ENCODE peak calls at places on chromosomes 13 and 19, in six cellular contexts. C is BJ, R is tibial nerve, B is fibroblast of lung, T is prostate gland, G is kidney epithelial cell. X is an unnamed sample. For H3K27me3, the result is how much of the 10 kb centered on the place peaks cover.

GRCh38 chr19:18647371-18647767 is 10.5 kb downstream of the KLHL26 start:
- DNase-seq in C (no peak), R (no peak), B (no peak), T (no peak), G (no peak), X (no peak)

GRCh38 chr13:110274687-110275086 is 32.3 kb downstream of the COL4A1 start:
- DNase-seq in C (no peak), R (no peak), B (no peak), T (no peak), G (no peak), X (no peak)

GRCh38 chr13:27054760-27055159 is 116.9 kb downstream of the USP12 start:
- DNase-seq in C (no peak), R (no peak), B (no peak), T (no peak), G (no peak), X (no peak)

GRCh38 chr19:38877781-38878574 is at the start of gene RINL:
- DNase-seq in C (no peak), R (no peak), B (no peak), T (no peak), G (no peak), X (no peak)

GRCh38 chr19:6393982-6394412 is 1.0 kb upstream of the GTF2F1 start:
- DNase-seq in C (no peak), R (no peak), B (no peak), T (no peak), G (no peak), X (no peak)

GRCh38 chr19:11921852-11922495 is 2.9 kb upstream of the ZNF700 start:
- DNase-seq in C (no peak), R (no peak), B (no peak), T (no peak), G (no peak), X (no peak)

GRCh38 chr13:43804461-43805070 is 17.8 kb upstream of the ENOX1 start:
- DNase-seq in C (no peak), R (no peak), B (peak), T (peak), G (no peak), X (peak)

GRCh38 chr19:1904385-1905070 is 671 bp upstream of the ADAT3 start:
- DNase-seq in C (no peak), R (no peak), B (no peak), T (peak), G (peak), X (no peak)

GRCh38 chr19:3135961-3136683 is at the start of gene GNA15:
- DNase-seq in C (no peak), R (no peak), B (no peak), T (peak), G (no peak), X (no peak)

GRCh38 chr19:10858204-10858828 is 10.1 kb downstream of the C19orf38 start:
- DNase-seq in C (no peak), R (no peak), B (peak), T (no peak), G (no peak), X (no peak)

GRCh38 chr19:13644648-13645047 is 119.7 kb upstream of the MRI1 start:
- DNase-seq in C (no peak), R (no peak), B (no peak), T (no peak), G (no peak), X (no peak)

GRCh38 chr13:73059460-73060250 is 850 bp downstream of the KLF5 start:
- DNase-seq in C (no peak), R (no peak), B (no peak), T (peak), G (no peak), X (no peak)

GRCh38 chr13:30720470-30720869 is 14.9 kb upstream of the ALOX5AP start:
- DNase-seq in C (no peak), R (no peak), B (peak), T (no peak), G (no peak), X (no peak)

GRCh38 chr13:98581971-98582702 is 5.2 kb upstream of the STK24 start:
- DNase-seq in C (no peak), R (no peak), B (peak), T (no peak), G (peak), X (no peak)

GRCh38 chr19:46020819-46021125 is 2.1 kb downstream of the PGLYRP1 start:
- DNase-seq in C (no peak), R (no peak), B (no peak), T (no peak), G (no peak), X (no peak)

GRCh38 chr19:46022061-46022430 is 807 bp downstream of the PGLYRP1 start:
- DNase-seq in C (no peak), R (no peak), B (no peak), T (no peak), G (no peak), X (no peak)

GRCh38 chr19:46022431-46023310 is at the start of gene PGLYRP1:
- DNase-seq in C (no peak), R (no peak), B (no peak), T (no peak), G (no peak), X (no peak)

GRCh38 chr19:46023311-46023779 is 492 bp upstream of the PGLYRP1 start:
- DNase-seq in C (no peak), R (no peak), B (no peak), T (no peak), G (no peak), X (no peak)

DNA sequence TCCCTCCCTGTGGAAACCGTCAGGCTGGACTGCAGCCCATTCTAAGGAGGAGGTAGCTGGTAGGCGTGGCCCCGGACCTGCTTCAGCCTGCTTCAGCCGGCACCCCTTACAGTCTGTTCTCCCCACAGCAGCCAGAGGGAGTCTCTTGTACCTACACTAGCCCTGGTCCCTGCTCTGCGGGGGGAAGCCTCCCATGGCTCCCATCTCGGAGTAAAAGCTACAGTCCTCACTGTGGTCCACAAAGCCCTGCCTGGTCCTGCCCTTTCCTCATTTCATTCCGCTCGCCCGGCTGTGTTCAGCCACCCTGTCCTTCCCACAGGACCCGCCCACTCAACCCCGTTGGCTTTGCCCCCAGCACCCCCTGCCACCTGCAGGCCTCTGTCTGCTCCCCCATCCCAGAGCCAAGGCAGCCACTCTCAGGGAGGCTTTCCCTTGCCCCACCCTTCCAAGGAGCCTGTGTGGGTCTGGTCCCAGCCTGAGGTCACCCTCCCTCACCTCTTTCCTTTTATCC is 1.3 kb downstream of the PGLYRP1 start:
- DNase-seq in C (no peak), R (no peak), B (no peak), T (peak), G (no peak), X (no peak)
- TF ChIP-seq CTCF in C (no peak), R (no peak), B (no peak), T (no peak), G (no peak), X (no peak)

DNA sequence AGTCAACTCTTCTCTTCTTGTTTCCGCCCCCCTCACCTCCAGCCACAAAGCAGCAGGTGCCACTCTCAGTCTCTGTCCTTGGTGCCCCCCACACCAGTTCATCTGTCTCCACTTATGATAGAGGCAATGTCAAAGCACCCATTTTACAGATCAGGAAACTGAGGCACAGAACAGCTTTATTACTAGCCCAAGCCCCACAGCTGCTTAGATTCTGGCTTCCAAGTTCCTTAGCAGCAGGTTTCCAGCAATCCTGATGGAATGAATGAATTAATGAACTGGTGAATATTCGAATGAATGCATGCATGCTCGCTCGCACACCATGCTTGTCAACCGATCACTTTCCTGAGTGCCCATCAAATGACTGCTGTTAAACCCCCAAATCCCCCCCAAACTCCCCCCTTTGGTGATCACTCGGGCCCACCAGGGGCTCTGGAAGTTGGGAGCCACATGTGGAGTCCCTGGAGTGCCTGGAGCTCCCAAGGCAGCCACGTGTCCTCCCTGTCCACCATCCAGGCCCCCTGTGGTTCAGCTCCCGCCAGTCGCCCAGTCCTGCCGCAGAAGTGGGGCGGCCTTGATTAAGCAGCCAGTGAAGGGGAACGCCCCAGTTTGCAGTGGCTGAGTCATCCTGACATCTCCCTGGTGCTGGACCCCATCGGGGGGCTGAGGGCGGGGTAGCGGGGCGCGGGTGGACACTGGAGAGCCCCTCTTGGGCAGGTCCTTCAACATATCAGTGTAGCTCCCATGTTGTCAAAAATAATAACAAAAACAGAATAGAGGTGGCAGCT is 6.8 kb downstream of the PTPRS start:
- DNase-seq in C (no peak), R (no peak), B (no peak), T (no peak), G (no peak), X (no peak)
- H3K27me3 ChIP-seq in C (under half), R (under half), B (under half), T (under half), G (under half), X (under half)

GRCh38 chr19:46716672-46717033 is 261 bp downstream of the PRKD2 start:
- DNase-seq in C (no peak), R (no peak), B (no peak), T (no peak), G (no peak), X (no peak)

GRCh38 chr19:46714523-46715106 is 2.3 kb downstream of the PRKD2 start:
- DNase-seq in C (no peak), R (no peak), B (no peak), T (no peak), G (no peak), X (no peak)

GRCh38 chr19:46715620-46716012 is 1.3 kb downstream of the PRKD2 start:
- DNase-seq in C (no peak), R (no peak), B (no peak), T (no peak), G (no peak), X (no peak)

GRCh38 chr19:46717034-46717715 is at the start of gene PRKD2:
- DNase-seq in C (no peak), R (peak), B (peak), T (peak), G (no peak), X (peak)

DNA sequence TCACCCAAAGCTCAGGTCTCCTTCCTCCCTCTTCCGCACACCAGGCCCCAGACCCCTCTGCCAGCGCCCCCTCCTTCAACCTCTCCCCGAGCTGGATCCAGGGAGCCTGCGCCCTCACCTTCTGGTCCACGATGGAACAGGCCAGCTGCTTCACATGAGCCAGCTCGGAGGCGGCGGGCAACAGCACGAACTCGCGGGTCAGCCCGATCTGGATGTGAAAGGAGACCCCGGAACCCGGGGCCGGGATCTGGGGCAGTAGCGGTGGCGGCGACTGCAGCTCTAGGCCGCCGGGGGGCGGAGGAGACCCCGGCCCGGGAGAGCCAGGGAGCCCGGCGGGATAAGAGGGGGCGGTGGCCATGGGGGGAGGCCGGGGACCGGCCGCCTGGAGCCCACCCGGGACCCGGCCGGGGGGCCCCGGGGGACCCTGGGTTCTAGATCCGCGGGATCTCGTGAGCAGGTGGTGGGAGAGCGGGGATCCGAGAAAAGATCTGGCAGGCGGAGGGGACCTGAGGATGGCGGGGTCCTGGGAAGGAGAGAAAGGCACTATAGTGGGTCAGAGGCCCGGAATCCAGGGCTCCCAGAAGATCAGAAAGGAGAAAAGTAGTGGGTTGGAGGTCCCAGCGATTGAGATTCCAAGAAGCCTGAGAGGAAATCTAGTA is 772 bp downstream of the PRKD2 start:
- DNase-seq in C (no peak), R (no peak), B (no peak), T (no peak), G (no peak), X (no peak)
- TF ChIP-seq CTCF in C (no peak), R (no peak), B (no peak), T (no peak), G (peak), X (no peak)

DNA sequence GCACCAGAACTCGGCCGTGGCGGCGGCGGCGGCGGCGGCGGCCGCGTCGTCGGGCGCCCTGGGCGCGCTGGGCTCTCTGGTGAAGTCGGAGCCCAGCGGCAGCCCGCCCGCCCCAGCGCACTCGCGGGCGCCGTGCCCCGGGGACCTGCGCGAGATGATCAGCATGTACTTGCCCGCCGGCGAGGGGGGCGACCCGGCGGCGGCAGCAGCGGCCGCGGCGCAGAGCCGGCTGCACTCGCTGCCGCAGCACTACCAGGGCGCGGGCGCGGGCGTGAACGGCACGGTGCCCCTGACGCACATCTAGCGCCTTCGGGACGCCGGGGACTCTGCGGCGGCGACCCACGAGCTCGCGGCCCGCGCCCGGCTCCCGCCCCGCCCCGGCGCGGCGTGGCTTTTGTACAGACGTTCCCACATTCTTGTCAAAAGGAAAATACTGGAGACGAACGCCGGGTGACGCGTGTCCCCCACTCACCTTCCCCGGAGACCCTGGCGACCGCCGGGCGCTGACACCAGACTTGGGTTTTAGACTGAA is 1.6 kb downstream of the SOX1 start:
- DNase-seq in C (no peak), R (no peak), B (no peak), T (no peak), G (no peak), X (no peak)
- H3K27me3 ChIP-seq in C (under half), R (under half), B (under half), T (half or more), G (half or more), X (half or more)